ENCODE peak calls at places on chromosomes 2 and 18, in seven cellular contexts. X is IMR-90, P is adrenal gland, J is body of pancreas, Z is K562, M is mammary epithelial cell, G is mucosa of descending colon. T is an unnamed sample. For H3K4me1, the result is how much of the 10 kb centered on the place peaks cover.

GRCh38 chr2:203813684-203814083 is 53.9 kb upstream of the CTLA4 start:
- DNase-seq in X (no peak), P (no peak), J (no peak), Z (no peak), M (no peak), G (no peak), T (no peak)

GRCh38 chr18:36758623-36759022 is 70.2 kb downstream of the TPGS2 start:
- DNase-seq in X (peak), P (no peak), J (no peak), Z (no peak), M (no peak), G (no peak), T (no peak)

GRCh38 chr2:172261292-172261691 is 158.6 kb upstream of the DLX2 start:
- DNase-seq in X (no peak), P (no peak), J (no peak), Z (no peak), M (peak), G (no peak), T (no peak)

GRCh38 chr2:37897511-37897910 is 27.6 kb upstream of the RMDN2 start:
- DNase-seq in X (no peak), P (no peak), J (no peak), Z (no peak), M (no peak), G (no peak), T (no peak)

GRCh38 chr2:240168546-240169361 is 28.3 kb upstream of the OTOS start:
- DNase-seq in X (no peak), P (no peak), J (no peak), Z (no peak), M (no peak), G (no peak), T (no peak)

GRCh38 chr2:241029599-241030332 is 31.3 kb downstream of the SNED1 start:
- DNase-seq in X (no peak), P (no peak), J (no peak), Z (no peak), M (no peak), G (no peak), T (no peak)

GRCh38 chr2:98013407-98014042 is 17.8 kb upstream of the TMEM131 start:
- DNase-seq in X (peak), P (no peak), J (no peak), Z (no peak), M (peak), G (no peak), T (no peak)

GRCh38 chr18:58176915-58177717 is 133.1 kb downstream of the NEDD4L start:
- DNase-seq in X (peak), P (no peak), J (no peak), Z (no peak), M (peak), G (no peak), T (no peak)

GRCh38 chr2:128380061-128380889 is 61.6 kb upstream of the HS6ST1 start:
- DNase-seq in X (no peak), P (no peak), J (no peak), Z (no peak), M (no peak), G (peak), T (no peak)

GRCh38 chr2:234249873-234250272 is 199.4 kb downstream of the SPP2 start:
- DNase-seq in X (peak), P (no peak), J (no peak), Z (no peak), M (peak), G (no peak), T (no peak)

GRCh38 chr2:234247453-234248180 is 197.1 kb downstream of the SPP2 start:
- DNase-seq in X (no peak), P (no peak), J (no peak), Z (no peak), M (no peak), G (no peak), T (no peak)

GRCh38 chr2:234251326-234252271 is 201.1 kb downstream of the SPP2 start:
- DNase-seq in X (peak), P (no peak), J (peak), Z (no peak), M (peak), G (no peak), T (no peak)

GRCh38 chr2:234245945-234246344 is 195.4 kb downstream of the SPP2 start:
- DNase-seq in X (peak), P (no peak), J (no peak), Z (no peak), M (peak), G (no peak), T (no peak)

GRCh38 chr2:234249006-234249405 is 198.5 kb downstream of the SPP2 start:
- DNase-seq in X (no peak), P (no peak), J (no peak), Z (no peak), M (no peak), G (no peak), T (no peak)
- TF ChIP-seq CTCF in X (no peak), P (no peak), J (no peak), Z (no peak), M (peak), G (no peak), T (no peak)

GRCh38 chr2:109265953-109266352 is 136.9 kb downstream of the SH3RF3 start:
- DNase-seq in X (no peak), P (no peak), J (no peak), Z (no peak), M (no peak), G (no peak), T (no peak)
- H3K4me1 ChIP-seq in X (under half), P (under half), J (under half), Z (under half), M (under half), G (under half), T (under half)

GRCh38 chr2:227933891-227934290 is 62.5 kb downstream of the DAW1 start:
- DNase-seq in X (no peak), P (no peak), J (no peak), Z (no peak), M (no peak), G (no peak), T (no peak)

GRCh38 chr2:227932001-227932400 is 60.6 kb downstream of the DAW1 start:
- DNase-seq in X (no peak), P (no peak), J (no peak), Z (no peak), M (no peak), G (no peak), T (no peak)

DNA sequence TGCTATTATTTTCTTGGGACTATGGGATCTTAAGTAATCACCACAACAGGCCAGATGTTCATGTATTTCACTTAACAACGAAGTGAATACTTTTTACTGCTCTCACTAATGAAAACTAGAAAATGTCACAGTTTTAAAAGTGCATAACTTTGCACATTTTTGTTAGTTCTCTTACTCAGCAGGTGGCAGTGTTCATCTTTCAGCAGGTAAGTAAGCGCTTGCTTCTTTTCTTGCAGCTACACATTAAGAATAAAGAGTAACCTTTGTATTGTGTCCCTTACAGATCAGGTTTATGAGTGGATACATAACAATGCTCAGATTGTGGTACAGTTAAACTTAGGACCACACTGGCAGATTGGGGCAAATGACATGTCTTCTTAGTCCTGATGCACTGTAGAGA is 61.0 kb downstream of the DAW1 start:
- DNase-seq in X (no peak), P (no peak), J (no peak), Z (no peak), M (no peak), G (no peak), T (no peak)
- TF ChIP-seq CTCF in X (no peak), P (no peak), J (no peak), Z (no peak), M (peak), G (no peak), T (no peak)

GRCh38 chr2:160289803-160290202 is 89.7 kb upstream of the ITGB6 start:
- DNase-seq in X (no peak), P (no peak), J (no peak), Z (no peak), M (no peak), G (no peak), T (no peak)
- H3K4me1 ChIP-seq in X (under half), P (half or more), J (under half), Z (under half), M (under half), G (under half), T (under half)

DNA sequence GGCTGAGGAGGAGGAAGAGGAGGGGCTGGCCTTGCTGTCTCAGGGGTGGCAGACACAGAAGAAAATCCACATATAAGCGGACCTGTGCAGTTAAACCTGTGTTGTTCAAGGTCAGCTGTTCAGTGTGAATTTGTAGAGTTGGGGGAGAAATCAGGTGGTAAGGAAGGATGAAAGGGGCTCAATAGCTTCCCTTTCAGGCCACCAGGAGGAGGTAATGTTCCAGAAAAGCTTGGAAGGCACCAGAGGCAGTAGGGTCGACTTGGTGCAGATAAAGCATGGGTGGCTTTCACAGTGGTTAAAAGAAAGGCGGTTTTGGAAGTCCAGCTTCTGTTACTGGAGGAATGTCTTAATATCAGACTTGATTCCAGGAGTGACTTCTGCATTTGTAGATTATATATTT is 167.4 kb downstream of the THSD7B start:
- DNase-seq in X (no peak), P (no peak), J (no peak), Z (no peak), M (peak), G (no peak), T (no peak)
- TF ChIP-seq CTCF in X (no peak), P (peak), J (no peak), Z (no peak), M (peak), G (no peak), T (peak)

GRCh38 chr2:7027436-7027835 is 110.2 kb downstream of the RNF144A start:
- DNase-seq in X (no peak), P (no peak), J (no peak), Z (no peak), M (no peak), G (no peak), T (no peak)

GRCh38 chr2:7030810-7031209 is 113.6 kb downstream of the RNF144A start:
- DNase-seq in X (no peak), P (no peak), J (no peak), Z (no peak), M (no peak), G (peak), T (no peak)

GRCh38 chr2:7028846-7029245 is 111.6 kb downstream of the RNF144A start:
- DNase-seq in X (no peak), P (no peak), J (no peak), Z (no peak), M (no peak), G (no peak), T (no peak)

GRCh38 chr2:7027961-7028655 is 110.9 kb downstream of the RNF144A start:
- DNase-seq in X (no peak), P (no peak), J (no peak), Z (no peak), M (no peak), G (no peak), T (no peak)

GRCh38 chr2:7029291-7030059 is 112.3 kb downstream of the RNF144A start:
- DNase-seq in X (no peak), P (no peak), J (no peak), Z (no peak), M (no peak), G (no peak), T (no peak)
- H3K4me1 ChIP-seq in X (under half), P (half or more), J (half or more), Z (under half), M (under half), G (under half), T (under half)

DNA sequence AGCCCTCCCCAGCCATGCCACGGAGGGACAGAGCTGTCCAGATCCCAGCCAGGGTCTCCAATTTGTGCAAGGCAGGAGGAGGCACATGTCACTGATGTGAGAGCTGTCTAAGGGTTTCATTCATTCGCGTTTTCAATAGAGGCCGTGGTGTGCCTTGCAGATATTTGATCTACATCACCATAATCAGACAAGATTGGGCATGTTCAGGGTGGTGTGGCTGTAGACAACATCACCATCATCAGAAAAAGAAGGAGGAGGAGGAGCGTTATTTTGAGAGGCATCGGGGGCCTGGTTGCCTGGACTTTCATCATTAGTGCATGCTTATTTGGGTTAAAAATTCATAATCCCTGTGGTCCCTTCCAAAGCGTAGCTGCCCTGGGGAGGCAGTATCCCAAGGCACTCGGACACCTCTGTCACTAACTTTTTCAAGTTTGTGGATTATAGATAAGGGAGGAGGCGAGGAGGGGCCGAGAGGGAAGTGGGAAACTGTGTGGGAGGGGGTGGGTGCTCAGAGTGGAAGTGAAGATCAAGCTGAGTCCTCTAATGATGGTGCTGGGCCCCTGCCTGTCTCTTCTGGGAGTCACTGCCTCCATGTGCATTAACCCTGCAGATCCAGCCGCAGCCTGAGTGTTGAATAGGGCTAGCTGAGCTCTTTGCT is 194.1 kb downstream of the CTIF start:
- DNase-seq in X (no peak), P (no peak), J (no peak), Z (peak), M (peak), G (no peak), T (no peak)
- TF ChIP-seq CTCF in X (no peak), P (no peak), J (no peak), Z (no peak), M (no peak), G (no peak), T (no peak)

GRCh38 chr18:23239350-23239692 is 104.0 kb downstream of the CABLES1 start:
- DNase-seq in X (no peak), P (no peak), J (no peak), Z (no peak), M (no peak), G (no peak), T (no peak)
- H3K4me1 ChIP-seq in X (under half), P (under half), J (under half), Z (under half), M (under half), G (under half), T (under half)

GRCh38 chr2:231737761-231738160 is 29.4 kb downstream of the PTMA start:
- DNase-seq in X (no peak), P (no peak), J (no peak), Z (no peak), M (no peak), G (no peak), T (no peak)

GRCh38 chr2:231727621-231728020 is 19.3 kb downstream of the PTMA start:
- DNase-seq in X (no peak), P (no peak), J (no peak), Z (no peak), M (no peak), G (no peak), T (no peak)

DNA sequence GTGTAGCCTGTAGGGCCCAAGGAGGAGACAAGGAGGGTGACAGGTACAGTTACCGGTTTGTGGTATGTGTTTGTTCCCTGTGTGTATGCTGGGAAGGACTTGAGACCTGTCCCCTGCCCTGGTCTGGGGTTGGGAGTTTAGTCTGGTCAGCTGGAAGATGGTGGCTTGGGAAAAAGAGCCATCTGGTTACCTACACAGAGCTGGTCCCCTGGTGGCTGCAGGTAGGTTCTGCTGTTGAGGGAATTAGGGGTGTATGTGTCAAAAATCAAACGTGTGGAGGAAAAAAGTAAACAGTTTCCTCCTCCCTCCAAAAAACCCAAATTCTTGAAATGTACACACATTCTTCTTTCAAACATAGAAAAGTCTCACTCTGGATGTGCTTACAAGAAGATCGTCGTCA is 24.3 kb downstream of the PTMA start:
- DNase-seq in X (no peak), P (no peak), J (no peak), Z (peak), M (no peak), G (no peak), T (no peak)
- TF ChIP-seq CTCF in X (no peak), P (no peak), J (no peak), Z (peak), M (no peak), G (no peak), T (peak)

GRCh38 chr2:74037379-74037860 is 52.7 kb downstream of the TET3 start:
- DNase-seq in X (peak), P (no peak), J (no peak), Z (peak), M (no peak), G (no peak), T (no peak)
- H3K4me1 ChIP-seq in X (under half), P (under half), J (under half), Z (half or more), M (under half), G (under half), T (under half)

T was measured in BE2C.